ENCODE peak calls at places on chromosomes 16 and 17, in five cellular contexts. M is Peyer's patch, T is ovary, X is tibial nerve, E is sigmoid colon. N is an unnamed sample.

GRCh38 chr16:27324851-27325301 is 11.1 kb downstream of the IL4R start:
- DNase-seq in M (no peak), T (no peak), X (no peak), E (peak; percentile 89), N (no peak)

GRCh38 chr17:72439893-72440502 is 319.2 kb downstream of the SOX9 start:
- DNase-seq in M (no peak), T (no peak), X (no peak), E (no peak), N (no peak)

GRCh38 chr16:57623251-57624043 is 5.0 kb upstream of the ADGRG1 start:
- DNase-seq in M (no peak), T (peak; percentile 24), X (peak; percentile 49), E (peak; percentile 72), N (peak; percentile 90)

GRCh38 chr17:80358131-80358530 is 56.8 kb upstream of the ENDOV start:
- DNase-seq in M (no peak), T (no peak), X (no peak), E (peak; percentile 40), N (no peak)

GRCh38 chr16:75197522-75198134 is 9.3 kb downstream of the CTRB2 start:
- DNase-seq in M (no peak), T (no peak), X (no peak), E (no peak), N (no peak)

GRCh38 chr16:35564889-35565288 is 2105.5 kb downstream of the TP53TG3F start:
- DNase-seq in M (no peak), T (no peak), X (no peak), E (no peak), N (no peak)

GRCh38 chr17:39591958-39592954 is 15.5 kb downstream of the NEUROD2 start:
- DNase-seq in M (no peak), T (peak; percentile 19), X (no peak), E (no peak), N (no peak)

GRCh38 chr17:9009737-9010136 is 11.6 kb upstream of the NTN1 start:
- DNase-seq in M (no peak), T (no peak), X (no peak), E (no peak), N (no peak)

GRCh38 chr16:61834082-61834481 is 202.2 kb downstream of the CDH8 start:
- DNase-seq in M (no peak), T (no peak), X (no peak), E (no peak), N (no peak)

DNA sequence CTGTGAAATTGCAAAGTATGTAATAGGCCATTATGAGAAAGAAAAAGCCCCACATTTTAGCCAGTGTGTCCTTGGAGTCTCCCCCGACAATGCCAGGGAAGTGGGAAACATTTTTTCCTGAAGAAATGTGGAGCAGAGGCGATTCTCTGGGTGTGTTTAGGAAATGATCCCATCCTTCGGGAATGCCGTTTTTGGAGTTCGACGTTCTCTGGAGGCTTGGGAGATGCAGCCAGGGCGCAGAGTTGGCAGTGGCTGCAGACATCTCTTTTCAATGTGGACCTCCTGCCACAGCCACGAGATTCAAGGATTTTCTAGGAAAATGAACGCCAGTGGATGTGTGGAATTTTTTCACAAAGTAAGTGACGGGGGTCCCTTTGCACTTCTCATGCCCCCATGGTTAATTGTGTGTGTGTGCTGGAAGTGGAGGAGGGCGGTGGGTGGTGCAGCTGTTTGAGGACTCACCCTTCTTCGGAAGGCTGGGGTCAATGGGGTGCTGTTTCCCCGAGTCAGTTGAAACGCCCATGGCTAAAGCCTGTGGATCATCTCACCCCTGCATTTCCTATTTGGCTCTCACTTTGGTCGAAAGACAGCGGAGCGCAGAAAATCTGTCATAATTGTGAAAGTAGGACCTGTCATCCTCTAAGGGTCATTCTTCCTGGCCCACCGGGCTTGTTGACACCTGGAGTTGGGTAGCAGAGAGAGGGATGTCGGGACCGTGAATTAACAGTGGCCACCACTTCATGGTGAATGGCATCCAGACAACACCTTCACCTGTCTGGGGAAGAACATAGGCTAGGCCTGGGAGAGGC is 73.2 kb downstream of the CMIP start:
- DNase-seq in M (no peak), T (no peak), X (no peak), E (no peak), N (no peak)
- H3K27ac ChIP-seq in M (no peak overlapping the region), T (no peak overlapping the region), X (no peak overlapping the region), E (no peak overlapping the region), N (peak overlapping the region; percentile 70)

GRCh38 chr17:81535480-81536298 is 7.5 kb downstream of the FSCN2 start:
- DNase-seq in M (no peak), T (no peak), X (no peak), E (no peak), N (no peak)
- TF ChIP-seq POLR2A in M (no peak), T (no peak), X (no peak), E (no peak), N (no peak)

DNA sequence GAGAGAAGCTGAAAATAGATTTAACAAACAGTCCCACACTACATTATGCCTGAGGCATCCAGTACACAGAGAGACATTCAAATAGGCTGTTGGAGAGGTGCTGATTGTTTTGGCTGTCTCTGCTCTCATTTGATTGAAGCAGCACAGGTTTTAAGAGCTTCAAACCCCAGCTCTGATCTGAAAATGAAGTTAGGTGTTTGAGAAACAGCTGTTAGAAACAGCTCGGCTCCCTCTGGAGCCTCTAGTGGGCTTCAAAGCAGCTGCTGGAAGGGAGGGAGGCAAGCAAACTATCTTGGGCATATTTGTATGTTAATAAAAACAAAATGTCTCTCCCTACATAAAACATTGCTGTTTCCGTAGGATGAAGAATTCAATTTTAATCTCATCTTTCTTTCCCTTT is 607.3 kb upstream of the GOT2 start:
- DNase-seq in M (no peak), T (no peak), X (no peak), E (no peak), N (no peak)
- H3K27me3 ChIP-seq in M (no peaks in the 10 kb centered on the region), T (no peaks in the 10 kb centered on the region), X (no peaks in the 10 kb centered on the region), E (no peaks in the 10 kb centered on the region), N (no peaks in the 10 kb centered on the region)

GRCh38 chr17:45423304-45423703 is 9.4 kb downstream of the ARHGAP27 start:
- DNase-seq in M (no peak), T (no peak), X (no peak), E (no peak), N (no peak)
- H3K27ac ChIP-seq in M (no peak overlapping the region), T (no peak overlapping the region), X (no peak overlapping the region), E (no peak overlapping the region), N (no peak overlapping the region)

DNA sequence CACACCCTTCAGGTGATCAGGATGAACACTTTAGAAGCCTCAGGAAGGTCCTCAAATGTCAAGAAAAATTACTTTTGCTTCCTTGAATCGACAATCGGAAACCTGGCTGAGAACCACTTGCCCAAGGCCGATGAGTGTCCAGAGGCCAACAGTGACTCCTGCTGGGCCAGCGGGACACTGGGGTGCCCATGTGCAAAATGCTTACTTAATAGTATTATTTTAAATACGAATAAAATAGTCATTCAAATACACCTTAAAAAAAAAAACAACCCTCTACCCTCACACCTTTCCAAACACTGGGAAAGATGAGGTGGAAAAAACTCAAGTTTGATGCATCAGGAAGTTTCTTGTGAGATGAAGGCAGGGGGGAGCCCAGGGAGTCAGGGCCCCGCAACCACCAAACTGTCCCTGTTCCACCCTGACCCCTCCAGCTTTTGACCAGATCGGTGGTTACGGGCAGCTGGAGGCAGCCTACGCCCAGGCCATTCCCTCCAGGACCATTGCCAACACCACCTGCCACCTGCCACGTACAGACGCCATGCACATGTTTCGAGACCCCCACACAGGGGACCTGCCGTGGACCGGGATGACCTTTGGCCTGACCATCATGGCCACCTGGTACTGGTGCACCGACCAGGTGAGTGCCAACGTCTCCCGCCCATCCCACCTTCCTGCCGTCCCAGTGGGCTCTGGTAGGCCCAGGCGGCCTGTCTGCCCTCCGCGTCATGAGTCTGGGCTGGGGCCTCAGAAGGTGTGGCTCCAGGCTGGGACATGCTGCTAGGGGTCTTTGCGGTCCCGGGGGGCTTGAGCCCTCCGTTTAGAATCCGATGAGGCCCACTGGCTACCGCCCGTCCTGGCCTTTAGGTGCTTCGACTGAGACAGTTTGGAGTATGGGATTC is 18.9 kb downstream of the SLC5A10 start:
- DNase-seq in M (no peak), T (no peak), X (no peak), E (no peak), N (no peak)
- TF ChIP-seq POLR2A in M (no peak), T (no peak), X (no peak), E (no peak), N (no peak)

DNA sequence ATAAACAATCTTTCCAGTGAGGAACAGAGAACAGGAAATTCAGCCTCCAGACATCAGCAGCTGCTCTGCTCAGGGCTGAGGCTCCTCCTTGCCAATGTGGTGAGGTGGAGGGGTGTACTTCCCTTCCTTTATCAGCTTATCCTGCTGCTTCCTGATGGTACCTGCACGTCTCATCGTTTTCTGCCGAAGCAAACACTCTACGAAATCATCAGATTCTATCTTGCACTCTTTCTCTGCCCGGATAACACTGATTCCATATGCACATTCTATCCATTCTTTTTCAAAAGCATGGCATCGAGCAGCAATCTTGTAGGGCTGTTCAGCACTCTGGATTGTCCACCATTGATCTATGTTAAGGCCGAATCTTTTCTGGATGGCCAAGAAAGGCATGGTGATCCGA is 15.4 kb upstream of the SEZ6 start:
- DNase-seq in M (no peak), T (no peak), X (no peak), E (no peak), N (no peak)
- H3K27me3 ChIP-seq in M (no peaks in the 10 kb centered on the region), T (no peaks in the 10 kb centered on the region), X (no peaks in the 10 kb centered on the region), E (no peaks in the 10 kb centered on the region), N (peaks cover 13% of the 10 kb centered on the region)

GRCh38 chr16:85174871-85175723 is 62.8 kb upstream of the CIBAR2 start:
- DNase-seq in M (no peak), T (no peak), X (no peak), E (no peak), N (no peak)

GRCh38 chr16:85171809-85172464 is 59.7 kb upstream of the CIBAR2 start:
- DNase-seq in M (no peak), T (no peak), X (no peak), E (no peak), N (no peak)

GRCh38 chr16:85173981-85174751 is 61.9 kb upstream of the CIBAR2 start:
- DNase-seq in M (no peak), T (no peak), X (no peak), E (peak; percentile 82), N (peak; percentile 67)

GRCh38 chr16:85172465-85173071 is 60.3 kb upstream of the CIBAR2 start:
- DNase-seq in M (no peak), T (no peak), X (no peak), E (no peak), N (no peak)

GRCh38 chr16:85173077-85173980 is 61.1 kb upstream of the CIBAR2 start:
- DNase-seq in M (no peak), T (peak; percentile 82), X (no peak), E (no peak), N (peak; percentile 91)
- H3K27ac ChIP-seq in M (peak overlapping the region; percentile 38), T (no peak overlapping the region), X (peak overlapping the region; percentile 24), E (peak overlapping the region; percentile 69), N (peak overlapping the region; percentile 89)

N was measured in adrenal gland.